ENCODE peak calls at places on chromosomes 4 and X, in six cellular contexts. One of them, this sample, is unnamed.

GRCh38 chr4:86960557-86960959 is 25.7 kb downstream of the AFF1 start:
- DNase-seq in K562: no peak
- DNase-seq in HepG2: peak
- DNase-seq in A549: no peak
- DNase-seq in endothelial cell of umbilical vein: no peak
- DNase-seq in GM12878: no peak
- DNase-seq in this sample: peak

GRCh38 chr4:53520114-53520513 is 71.2 kb downstream of the LNX1 start:
- DNase-seq in GM12878: no peak
- DNase-seq in HepG2: no peak
- DNase-seq in K562: no peak
- DNase-seq in endothelial cell of umbilical vein: no peak
- DNase-seq in A549: no peak
- DNase-seq in this sample: no peak

GRCh38 chr4:41661447-41662076 is 87.0 kb downstream of the PHOX2B start:
- DNase-seq in endothelial cell of umbilical vein: peak
- DNase-seq in K562: peak
- DNase-seq in GM12878: no peak
- DNase-seq in HepG2: peak
- DNase-seq in A549: peak
- DNase-seq in this sample: peak

GRCh38 chrX:44795945-44796450 is 47.8 kb upstream of the DUSP21 start:
- DNase-seq in HepG2: no peak
- DNase-seq in GM12878: peak
- DNase-seq in endothelial cell of umbilical vein: no peak
- DNase-seq in A549: no peak
- DNase-seq in K562: no peak
- DNase-seq in this sample: peak

GRCh38 chr4:10336471-10336870 is 120.8 kb downstream of the ZNF518B start:
- DNase-seq in GM12878: no peak
- DNase-seq in A549: no peak
- DNase-seq in HepG2: no peak
- DNase-seq in endothelial cell of umbilical vein: no peak
- DNase-seq in K562: no peak
- DNase-seq in this sample: no peak

GRCh38 chr4:128512767-128513322 is 225.2 kb upstream of the PGRMC2 start:
- DNase-seq in GM12878: no peak
- DNase-seq in A549: no peak
- DNase-seq in HepG2: no peak
- DNase-seq in K562: no peak
- DNase-seq in endothelial cell of umbilical vein: peak
- DNase-seq in this sample: peak

GRCh38 chrX:110409925-110410324 is 51.3 kb downstream of the RTL9 start:
- DNase-seq in K562: no peak
- DNase-seq in HepG2: no peak
- DNase-seq in A549: no peak
- DNase-seq in endothelial cell of umbilical vein: peak
- DNase-seq in GM12878: no peak
- DNase-seq in this sample: peak

GRCh38 chrX:150062292-150063137 is 124.2 kb upstream of the EOLA2 start:
- DNase-seq in A549: no peak
- DNase-seq in HepG2: no peak
- DNase-seq in endothelial cell of umbilical vein: peak
- DNase-seq in K562: no peak
- DNase-seq in GM12878: no peak
- DNase-seq in this sample: peak

GRCh38 chrX:107712231-107713204 is 63.1 kb downstream of the TSC22D3 start:
- DNase-seq in HepG2: no peak
- DNase-seq in endothelial cell of umbilical vein: no peak
- DNase-seq in GM12878: no peak
- DNase-seq in A549: no peak
- DNase-seq in K562: no peak
- DNase-seq in this sample: no peak

GRCh38 chr4:73533515-73534422 is 52.2 kb downstream of the AFM start:
- DNase-seq in GM12878: no peak
- DNase-seq in A549: no peak
- DNase-seq in endothelial cell of umbilical vein: no peak
- DNase-seq in HepG2: peak
- DNase-seq in K562: no peak
- DNase-seq in this sample: no peak

GRCh38 chr4:71540749-71541269 is 202.0 kb downstream of the SLC4A4 start:
- DNase-seq in K562: no peak
- DNase-seq in A549: no peak
- DNase-seq in HepG2: no peak
- DNase-seq in GM12878: no peak
- DNase-seq in endothelial cell of umbilical vein: no peak
- DNase-seq in this sample: peak

GRCh38 chrX:68254738-68255645 is 178.3 kb downstream of the OPHN1 start:
- DNase-seq in HepG2: no peak
- DNase-seq in K562: no peak
- DNase-seq in GM12878: no peak
- DNase-seq in endothelial cell of umbilical vein: no peak
- DNase-seq in A549: peak
- DNase-seq in this sample: no peak

GRCh38 chrX:53481816-53482485 is 47.8 kb upstream of the HSD17B10 start:
- DNase-seq in GM12878: no peak
- DNase-seq in endothelial cell of umbilical vein: peak
- DNase-seq in A549: peak
- DNase-seq in HepG2: peak
- DNase-seq in K562: peak
- DNase-seq in this sample: peak

GRCh38 chr4:6331018-6331417 is 61.4 kb downstream of the WFS1 start:
- DNase-seq in GM12878: no peak
- DNase-seq in A549: peak
- DNase-seq in HepG2: peak
- DNase-seq in K562: peak
- DNase-seq in endothelial cell of umbilical vein: no peak
- DNase-seq in this sample: peak

GRCh38 chr4:127549521-127549920 is 83.2 kb upstream of the INTU start:
- DNase-seq in A549: no peak
- DNase-seq in K562: no peak
- DNase-seq in GM12878: no peak
- DNase-seq in HepG2: no peak
- DNase-seq in endothelial cell of umbilical vein: no peak
- DNase-seq in this sample: no peak

GRCh38 chr4:78565971-78566372 is 14.4 kb downstream of the ANXA3 start:
- DNase-seq in A549: peak
- DNase-seq in GM12878: no peak
- DNase-seq in endothelial cell of umbilical vein: peak
- DNase-seq in HepG2: peak
- DNase-seq in K562: no peak
- DNase-seq in this sample: no peak

GRCh38 chr4:140296871-140297570 is 76.4 kb upstream of the SCOC start:
- DNase-seq in K562: peak
- DNase-seq in GM12878: no peak
- DNase-seq in HepG2: no peak
- DNase-seq in endothelial cell of umbilical vein: no peak
- DNase-seq in A549: no peak
- DNase-seq in this sample: no peak

GRCh38 chrX:46978341-46979291 is 66.4 kb downstream of the JADE3 start:
- DNase-seq in HepG2: peak
- DNase-seq in GM12878: peak
- DNase-seq in A549: peak
- DNase-seq in endothelial cell of umbilical vein: peak
- DNase-seq in K562: peak
- DNase-seq in this sample: peak

GRCh38 chr4:111959202-111959601 is 186.1 kb upstream of the FAM241A start:
- DNase-seq in K562: no peak
- DNase-seq in A549: peak
- DNase-seq in HepG2: peak
- DNase-seq in GM12878: no peak
- DNase-seq in endothelial cell of umbilical vein: peak
- DNase-seq in this sample: peak

GRCh38 chr4:10015140-10015753 is 6.0 kb downstream of the SLC2A9 start:
- DNase-seq in GM12878: no peak
- DNase-seq in A549: no peak
- DNase-seq in endothelial cell of umbilical vein: peak
- DNase-seq in HepG2: no peak
- DNase-seq in K562: no peak
- DNase-seq in this sample: peak

GRCh38 chr4:112975567-112976355 is 73.7 kb upstream of the ANK2 start:
- DNase-seq in K562: no peak
- DNase-seq in A549: no peak
- DNase-seq in HepG2: no peak
- DNase-seq in endothelial cell of umbilical vein: no peak
- DNase-seq in GM12878: no peak
- DNase-seq in this sample: no peak

GRCh38 chr4:66955784-66956183 is 589.5 kb downstream of the CENPC start:
- DNase-seq in GM12878: no peak
- DNase-seq in endothelial cell of umbilical vein: no peak
- DNase-seq in HepG2: no peak
- DNase-seq in A549: no peak
- DNase-seq in K562: no peak
- DNase-seq in this sample: no peak

GRCh38 chr4:108029321-108029720 is 39.6 kb downstream of the HADH start:
- DNase-seq in K562: no peak
- DNase-seq in A549: no peak
- DNase-seq in GM12878: no peak
- DNase-seq in endothelial cell of umbilical vein: no peak
- DNase-seq in HepG2: no peak
- DNase-seq in this sample: no peak

GRCh38 chrX:133685806-133686205 is 270.5 kb upstream of the GPC4 start:
- DNase-seq in endothelial cell of umbilical vein: no peak
- DNase-seq in GM12878: no peak
- DNase-seq in A549: no peak
- DNase-seq in HepG2: no peak
- DNase-seq in K562: no peak
- DNase-seq in this sample: peak

GRCh38 chrX:14916017-14916674 is 42.9 kb downstream of the MOSPD2 start:
- DNase-seq in HepG2: no peak
- DNase-seq in GM12878: no peak
- DNase-seq in K562: no peak
- DNase-seq in endothelial cell of umbilical vein: peak
- DNase-seq in A549: no peak
- DNase-seq in this sample: no peak

GRCh38 chrX:24153175-24153795 is 3.8 kb downstream of the ZFX start:
- DNase-seq in HepG2: no peak
- DNase-seq in A549: no peak
- DNase-seq in K562: no peak
- DNase-seq in GM12878: no peak
- DNase-seq in endothelial cell of umbilical vein: peak
- DNase-seq in this sample: peak

GRCh38 chrX:100413231-100413630 is 3.2 kb upstream of the PCDH19 start:
- DNase-seq in GM12878: peak
- DNase-seq in A549: peak
- DNase-seq in K562: peak
- DNase-seq in HepG2: peak
- DNase-seq in endothelial cell of umbilical vein: peak
- DNase-seq in this sample: peak

GRCh38 chrX:9207142-9207541 is 173.2 kb upstream of the FAM9B start:
- DNase-seq in GM12878: no peak
- DNase-seq in K562: no peak
- DNase-seq in A549: no peak
- DNase-seq in endothelial cell of umbilical vein: no peak
- DNase-seq in HepG2: no peak
- DNase-seq in this sample: no peak

GRCh38 chrX:154371771-154372300 is 2.6 kb downstream of the FLNA start:
- DNase-seq in K562: no peak
- DNase-seq in endothelial cell of umbilical vein: no peak
- DNase-seq in A549: peak
- DNase-seq in HepG2: no peak
- DNase-seq in GM12878: no peak
- DNase-seq in this sample: no peak

GRCh38 chrX:154370882-154371770 is 3.3 kb downstream of the FLNA start:
- DNase-seq in K562: peak
- DNase-seq in GM12878: peak
- DNase-seq in HepG2: peak
- DNase-seq in A549: peak
- DNase-seq in endothelial cell of umbilical vein: peak
- DNase-seq in this sample: peak

GRCh38 chrX:154374361-154375155 is at the start of gene FLNA:
- DNase-seq in endothelial cell of umbilical vein: no peak
- DNase-seq in GM12878: no peak
- DNase-seq in HepG2: no peak
- DNase-seq in K562: no peak
- DNase-seq in A549: no peak
- DNase-seq in this sample: peak

GRCh38 chrX:154373340-154374306 is 811 bp downstream of the FLNA start:
- DNase-seq in endothelial cell of umbilical vein: peak
- DNase-seq in HepG2: peak
- DNase-seq in A549: peak
- DNase-seq in GM12878: peak
- DNase-seq in K562: no peak
- DNase-seq in this sample: peak

GRCh38 chrX:154372612-154373022 is 1.8 kb downstream of the FLNA start:
- DNase-seq in GM12878: peak
- DNase-seq in K562: no peak
- DNase-seq in HepG2: peak
- DNase-seq in endothelial cell of umbilical vein: no peak
- DNase-seq in A549: peak
- DNase-seq in this sample: peak
- H3K4me3 ChIP-seq in GM12878: no peak
- H3K4me3 ChIP-seq in K562: no peak
- H3K4me3 ChIP-seq in HepG2: no peak
- H3K4me3 ChIP-seq in endothelial cell of umbilical vein: no peak
- H3K4me3 ChIP-seq in A549: no peak
- H3K4me3 ChIP-seq in this sample: no peak

GRCh38 chr4:1285790-1286553 is 3.7 kb upstream of the MAEA start:
- DNase-seq in GM12878: no peak
- DNase-seq in K562: no peak
- DNase-seq in A549: no peak
- DNase-seq in HepG2: peak
- DNase-seq in endothelial cell of umbilical vein: no peak
- DNase-seq in this sample: peak
- TF ChIP-seq CTCF in GM12878: peak
- TF ChIP-seq CTCF in K562: peak
- TF ChIP-seq CTCF in A549: no peak
- TF ChIP-seq CTCF in HepG2: peak
- TF ChIP-seq CTCF in endothelial cell of umbilical vein: no peak
- TF ChIP-seq CTCF in this sample: peak

GRCh38 chrX:130999360-130999759 is 58.8 kb upstream of the ARHGAP36 start:
- DNase-seq in K562: no peak
- DNase-seq in HepG2: no peak
- DNase-seq in GM12878: no peak
- DNase-seq in A549: no peak
- DNase-seq in endothelial cell of umbilical vein: no peak
- DNase-seq in this sample: no peak

GRCh38 chrX:130995351-130995967 is 62.7 kb upstream of the ARHGAP36 start:
- DNase-seq in HepG2: no peak
- DNase-seq in A549: no peak
- DNase-seq in K562: no peak
- DNase-seq in endothelial cell of umbilical vein: no peak
- DNase-seq in GM12878: no peak
- DNase-seq in this sample: no peak

GRCh38 chrX:130990723-130991122 is 67.4 kb upstream of the ARHGAP36 start:
- DNase-seq in HepG2: no peak
- DNase-seq in A549: no peak
- DNase-seq in endothelial cell of umbilical vein: no peak
- DNase-seq in GM12878: no peak
- DNase-seq in K562: no peak
- DNase-seq in this sample: no peak

GRCh38 chrX:130994671-130995070 is 63.5 kb upstream of the ARHGAP36 start:
- DNase-seq in A549: peak
- DNase-seq in endothelial cell of umbilical vein: peak
- DNase-seq in K562: peak
- DNase-seq in GM12878: no peak
- DNase-seq in HepG2: no peak
- DNase-seq in this sample: peak
- TF ChIP-seq MYC in A549: no peak
- TF ChIP-seq MYC in endothelial cell of umbilical vein: no peak
- TF ChIP-seq MYC in K562: no peak
- TF ChIP-seq MYC in GM12878: no peak
- TF ChIP-seq MYC in HepG2: no peak
- TF ChIP-seq MYC in this sample: no peak

GRCh38 chrX:132068405-132068804 is 45.3 kb downstream of the STK26 start:
- DNase-seq in endothelial cell of umbilical vein: no peak
- DNase-seq in GM12878: no peak
- DNase-seq in HepG2: no peak
- DNase-seq in K562: no peak
- DNase-seq in A549: no peak
- DNase-seq in this sample: no peak
- H3K4me3 ChIP-seq in endothelial cell of umbilical vein: no peak
- H3K4me3 ChIP-seq in GM12878: no peak
- H3K4me3 ChIP-seq in HepG2: no peak
- H3K4me3 ChIP-seq in K562: no peak
- H3K4me3 ChIP-seq in A549: no peak
- H3K4me3 ChIP-seq in this sample: no peak

This sample was measured in NB4.